ENCODE peak calls at places on chromosomes 3 and 15, in ten cellular contexts. One of them, this sample, is unnamed.

GRCh38 chr3:197317250-197317963 is 19.0 kb upstream of the DLG1 start:
- DNase-seq in NAMALWA: no peak
- DNase-seq in stimulated activated CD4-positive, alpha-beta T cell treated with anti-CD3 and anti-CD28 coated beads, Interleukin-4, amount 100 ng/mL, for 1 hour: no peak
- DNase-seq in cardiac fibroblast: peak
- DNase-seq in H9: no peak
- DNase-seq in endothelial cell of umbilical vein: no peak
- DNase-seq in upper lobe of right lung: no peak
- DNase-seq in AG20443: peak
- DNase-seq in mucosa of gallbladder: no peak
- DNase-seq in MCF 10A: peak
- DNase-seq in this sample: peak

GRCh38 chr3:176202652-176203051 is 994.6 kb downstream of the TBL1XR1 start:
- DNase-seq in mucosa of gallbladder: no peak
- DNase-seq in H9: no peak
- DNase-seq in AG20443: no peak
- DNase-seq in MCF 10A: no peak
- DNase-seq in cardiac fibroblast: no peak
- DNase-seq in upper lobe of right lung: no peak
- DNase-seq in NAMALWA: no peak
- DNase-seq in endothelial cell of umbilical vein: no peak
- DNase-seq in stimulated activated CD4-positive, alpha-beta T cell treated with anti-CD3 and anti-CD28 coated beads, Interleukin-4, amount 100 ng/mL, for 1 hour: no peak
- DNase-seq in this sample: no peak

GRCh38 chr3:183967693-183968092 is 50.0 kb downstream of the ABCC5 start:
- DNase-seq in stimulated activated CD4-positive, alpha-beta T cell treated with anti-CD3 and anti-CD28 coated beads, Interleukin-4, amount 100 ng/mL, for 1 hour: no peak
- DNase-seq in MCF 10A: no peak
- DNase-seq in cardiac fibroblast: no peak
- DNase-seq in H9: no peak
- DNase-seq in AG20443: no peak
- DNase-seq in upper lobe of right lung: no peak
- DNase-seq in endothelial cell of umbilical vein: no peak
- DNase-seq in NAMALWA: no peak
- DNase-seq in mucosa of gallbladder: no peak
- DNase-seq in this sample: no peak

GRCh38 chr3:195159117-195159818 is 111.7 kb downstream of the XXYLT1 start:
- DNase-seq in AG20443: no peak
- DNase-seq in H9: no peak
- DNase-seq in mucosa of gallbladder: no peak
- DNase-seq in upper lobe of right lung: no peak
- DNase-seq in stimulated activated CD4-positive, alpha-beta T cell treated with anti-CD3 and anti-CD28 coated beads, Interleukin-4, amount 100 ng/mL, for 1 hour: no peak
- DNase-seq in cardiac fibroblast: no peak
- DNase-seq in endothelial cell of umbilical vein: no peak
- DNase-seq in MCF 10A: no peak
- DNase-seq in NAMALWA: no peak
- DNase-seq in this sample: no peak

GRCh38 chr3:196219970-196220311 is 3.6 kb downstream of the SLC51A start:
- DNase-seq in AG20443: no peak
- DNase-seq in cardiac fibroblast: no peak
- DNase-seq in upper lobe of right lung: no peak
- DNase-seq in H9: no peak
- DNase-seq in NAMALWA: no peak
- DNase-seq in MCF 10A: no peak
- DNase-seq in stimulated activated CD4-positive, alpha-beta T cell treated with anti-CD3 and anti-CD28 coated beads, Interleukin-4, amount 100 ng/mL, for 1 hour: no peak
- DNase-seq in endothelial cell of umbilical vein: no peak
- DNase-seq in mucosa of gallbladder: no peak
- DNase-seq in this sample: no peak

GRCh38 chr3:33355611-33356010 is 78.4 kb downstream of the FBXL2 start:
- DNase-seq in cardiac fibroblast: peak
- DNase-seq in mucosa of gallbladder: no peak
- DNase-seq in endothelial cell of umbilical vein: peak
- DNase-seq in stimulated activated CD4-positive, alpha-beta T cell treated with anti-CD3 and anti-CD28 coated beads, Interleukin-4, amount 100 ng/mL, for 1 hour: no peak
- DNase-seq in NAMALWA: no peak
- DNase-seq in upper lobe of right lung: no peak
- DNase-seq in MCF 10A: peak
- DNase-seq in AG20443: peak
- DNase-seq in H9: no peak
- DNase-seq in this sample: no peak

GRCh38 chr3:143808999-143809700 is 39.1 kb downstream of the SLC9A9 start:
- DNase-seq in endothelial cell of umbilical vein: no peak
- DNase-seq in stimulated activated CD4-positive, alpha-beta T cell treated with anti-CD3 and anti-CD28 coated beads, Interleukin-4, amount 100 ng/mL, for 1 hour: no peak
- DNase-seq in AG20443: peak
- DNase-seq in MCF 10A: no peak
- DNase-seq in NAMALWA: no peak
- DNase-seq in cardiac fibroblast: peak
- DNase-seq in H9: no peak
- DNase-seq in upper lobe of right lung: no peak
- DNase-seq in mucosa of gallbladder: peak
- DNase-seq in this sample: no peak

GRCh38 chr3:113097821-113098516 is 107.2 kb downstream of the GTPBP8 start:
- DNase-seq in MCF 10A: peak
- DNase-seq in NAMALWA: no peak
- DNase-seq in H9: no peak
- DNase-seq in endothelial cell of umbilical vein: no peak
- DNase-seq in mucosa of gallbladder: no peak
- DNase-seq in stimulated activated CD4-positive, alpha-beta T cell treated with anti-CD3 and anti-CD28 coated beads, Interleukin-4, amount 100 ng/mL, for 1 hour: no peak
- DNase-seq in AG20443: peak
- DNase-seq in cardiac fibroblast: peak
- DNase-seq in upper lobe of right lung: no peak
- DNase-seq in this sample: no peak

GRCh38 chr3:194330579-194330978 is 20.5 kb downstream of the CPN2 start:
- DNase-seq in endothelial cell of umbilical vein: no peak
- DNase-seq in NAMALWA: no peak
- DNase-seq in mucosa of gallbladder: peak
- DNase-seq in upper lobe of right lung: no peak
- DNase-seq in AG20443: peak
- DNase-seq in cardiac fibroblast: peak
- DNase-seq in MCF 10A: peak
- DNase-seq in stimulated activated CD4-positive, alpha-beta T cell treated with anti-CD3 and anti-CD28 coated beads, Interleukin-4, amount 100 ng/mL, for 1 hour: no peak
- DNase-seq in H9: no peak
- DNase-seq in this sample: no peak

GRCh38 chr3:74623261-74623836 is 8.9 kb upstream of the CNTN3 start:
- DNase-seq in H9: no peak
- DNase-seq in upper lobe of right lung: no peak
- DNase-seq in mucosa of gallbladder: no peak
- DNase-seq in MCF 10A: no peak
- DNase-seq in endothelial cell of umbilical vein: no peak
- DNase-seq in AG20443: no peak
- DNase-seq in cardiac fibroblast: no peak
- DNase-seq in NAMALWA: no peak
- DNase-seq in stimulated activated CD4-positive, alpha-beta T cell treated with anti-CD3 and anti-CD28 coated beads, Interleukin-4, amount 100 ng/mL, for 1 hour: no peak
- DNase-seq in this sample: no peak

GRCh38 chr15:25739687-25740121 is 123.4 kb downstream of the ATP10A start:
- DNase-seq in NAMALWA: peak
- DNase-seq in cardiac fibroblast: peak
- DNase-seq in H9: peak
- DNase-seq in upper lobe of right lung: no peak
- DNase-seq in endothelial cell of umbilical vein: no peak
- DNase-seq in mucosa of gallbladder: peak
- DNase-seq in MCF 10A: no peak
- DNase-seq in AG20443: peak
- DNase-seq in stimulated activated CD4-positive, alpha-beta T cell treated with anti-CD3 and anti-CD28 coated beads, Interleukin-4, amount 100 ng/mL, for 1 hour: peak
- DNase-seq in this sample: peak

GRCh38 chr3:169390741-169391300 is 272.7 kb downstream of the MECOM start:
- DNase-seq in cardiac fibroblast: peak
- DNase-seq in mucosa of gallbladder: no peak
- DNase-seq in stimulated activated CD4-positive, alpha-beta T cell treated with anti-CD3 and anti-CD28 coated beads, Interleukin-4, amount 100 ng/mL, for 1 hour: no peak
- DNase-seq in NAMALWA: no peak
- DNase-seq in MCF 10A: no peak
- DNase-seq in H9: no peak
- DNase-seq in AG20443: no peak
- DNase-seq in endothelial cell of umbilical vein: peak
- DNase-seq in upper lobe of right lung: no peak
- DNase-seq in this sample: no peak

GRCh38 chr15:64305261-64305660 is 50.7 kb downstream of the CSNK1G1 start:
- DNase-seq in upper lobe of right lung: no peak
- DNase-seq in mucosa of gallbladder: no peak
- DNase-seq in cardiac fibroblast: no peak
- DNase-seq in NAMALWA: no peak
- DNase-seq in MCF 10A: peak
- DNase-seq in endothelial cell of umbilical vein: no peak
- DNase-seq in AG20443: no peak
- DNase-seq in H9: no peak
- DNase-seq in stimulated activated CD4-positive, alpha-beta T cell treated with anti-CD3 and anti-CD28 coated beads, Interleukin-4, amount 100 ng/mL, for 1 hour: no peak
- DNase-seq in this sample: no peak

GRCh38 chr3:78951546-78951945 is 816.3 kb downstream of the ROBO1 start:
- DNase-seq in upper lobe of right lung: no peak
- DNase-seq in mucosa of gallbladder: no peak
- DNase-seq in endothelial cell of umbilical vein: no peak
- DNase-seq in AG20443: no peak
- DNase-seq in NAMALWA: no peak
- DNase-seq in stimulated activated CD4-positive, alpha-beta T cell treated with anti-CD3 and anti-CD28 coated beads, Interleukin-4, amount 100 ng/mL, for 1 hour: no peak
- DNase-seq in cardiac fibroblast: no peak
- DNase-seq in MCF 10A: no peak
- DNase-seq in H9: no peak
- DNase-seq in this sample: no peak

GRCh38 chr15:44545934-44546802 is 9.2 kb downstream of the EIF3J start:
- DNase-seq in NAMALWA: peak
- DNase-seq in cardiac fibroblast: no peak
- DNase-seq in AG20443: peak
- DNase-seq in mucosa of gallbladder: no peak
- DNase-seq in stimulated activated CD4-positive, alpha-beta T cell treated with anti-CD3 and anti-CD28 coated beads, Interleukin-4, amount 100 ng/mL, for 1 hour: peak
- DNase-seq in endothelial cell of umbilical vein: peak
- DNase-seq in upper lobe of right lung: no peak
- DNase-seq in H9: no peak
- DNase-seq in MCF 10A: peak
- DNase-seq in this sample: no peak

GRCh38 chr3:45647148-45647619 is 42.0 kb upstream of the SACM1L start:
- DNase-seq in upper lobe of right lung: no peak
- DNase-seq in stimulated activated CD4-positive, alpha-beta T cell treated with anti-CD3 and anti-CD28 coated beads, Interleukin-4, amount 100 ng/mL, for 1 hour: no peak
- DNase-seq in H9: no peak
- DNase-seq in mucosa of gallbladder: peak
- DNase-seq in endothelial cell of umbilical vein: peak
- DNase-seq in AG20443: peak
- DNase-seq in NAMALWA: no peak
- DNase-seq in cardiac fibroblast: peak
- DNase-seq in MCF 10A: peak
- DNase-seq in this sample: no peak

GRCh38 chr3:169660709-169661566 is 2.6 kb downstream of the MECOM start:
- DNase-seq in MCF 10A: no peak
- DNase-seq in H9: no peak
- DNase-seq in cardiac fibroblast: peak
- DNase-seq in NAMALWA: no peak
- DNase-seq in endothelial cell of umbilical vein: peak
- DNase-seq in mucosa of gallbladder: no peak
- DNase-seq in AG20443: no peak
- DNase-seq in stimulated activated CD4-positive, alpha-beta T cell treated with anti-CD3 and anti-CD28 coated beads, Interleukin-4, amount 100 ng/mL, for 1 hour: no peak
- DNase-seq in upper lobe of right lung: no peak
- DNase-seq in this sample: no peak

GRCh38 chr15:89533861-89534544 is 37.6 kb upstream of the RHCG start:
- DNase-seq in mucosa of gallbladder: no peak
- DNase-seq in cardiac fibroblast: peak
- DNase-seq in MCF 10A: no peak
- DNase-seq in AG20443: no peak
- DNase-seq in endothelial cell of umbilical vein: no peak
- DNase-seq in H9: no peak
- DNase-seq in upper lobe of right lung: no peak
- DNase-seq in NAMALWA: no peak
- DNase-seq in stimulated activated CD4-positive, alpha-beta T cell treated with anti-CD3 and anti-CD28 coated beads, Interleukin-4, amount 100 ng/mL, for 1 hour: no peak
- DNase-seq in this sample: no peak

GRCh38 chr15:63920504-63921178 is 86.9 kb upstream of the HERC1 start:
- DNase-seq in stimulated activated CD4-positive, alpha-beta T cell treated with anti-CD3 and anti-CD28 coated beads, Interleukin-4, amount 100 ng/mL, for 1 hour: no peak
- DNase-seq in NAMALWA: no peak
- DNase-seq in upper lobe of right lung: no peak
- DNase-seq in cardiac fibroblast: no peak
- DNase-seq in AG20443: no peak
- DNase-seq in mucosa of gallbladder: no peak
- DNase-seq in H9: no peak
- DNase-seq in endothelial cell of umbilical vein: no peak
- DNase-seq in MCF 10A: no peak
- DNase-seq in this sample: no peak

GRCh38 chr3:171160326-171160725 is 133.8 kb upstream of the SLC2A2 start:
- DNase-seq in mucosa of gallbladder: no peak
- DNase-seq in endothelial cell of umbilical vein: no peak
- DNase-seq in upper lobe of right lung: no peak
- DNase-seq in cardiac fibroblast: no peak
- DNase-seq in MCF 10A: peak
- DNase-seq in stimulated activated CD4-positive, alpha-beta T cell treated with anti-CD3 and anti-CD28 coated beads, Interleukin-4, amount 100 ng/mL, for 1 hour: no peak
- DNase-seq in H9: no peak
- DNase-seq in AG20443: no peak
- DNase-seq in NAMALWA: no peak
- DNase-seq in this sample: no peak

GRCh38 chr3:179865876-179866505 is 170.7 kb downstream of the PEX5L start:
- DNase-seq in NAMALWA: no peak
- DNase-seq in stimulated activated CD4-positive, alpha-beta T cell treated with anti-CD3 and anti-CD28 coated beads, Interleukin-4, amount 100 ng/mL, for 1 hour: no peak
- DNase-seq in upper lobe of right lung: no peak
- DNase-seq in MCF 10A: no peak
- DNase-seq in H9: no peak
- DNase-seq in mucosa of gallbladder: no peak
- DNase-seq in cardiac fibroblast: no peak
- DNase-seq in endothelial cell of umbilical vein: no peak
- DNase-seq in AG20443: no peak
- DNase-seq in this sample: no peak

GRCh38 chr15:75197062-75197630 is 4.5 kb upstream of the C15orf39 start:
- DNase-seq in upper lobe of right lung: no peak
- DNase-seq in mucosa of gallbladder: no peak
- DNase-seq in cardiac fibroblast: no peak
- DNase-seq in endothelial cell of umbilical vein: no peak
- DNase-seq in H9: no peak
- DNase-seq in MCF 10A: no peak
- DNase-seq in AG20443: peak
- DNase-seq in NAMALWA: no peak
- DNase-seq in stimulated activated CD4-positive, alpha-beta T cell treated with anti-CD3 and anti-CD28 coated beads, Interleukin-4, amount 100 ng/mL, for 1 hour: no peak
- DNase-seq in this sample: no peak

GRCh38 chr15:90101130-90101968 is 919 bp downstream of the IDH2 start:
- DNase-seq in AG20443: no peak
- DNase-seq in H9: peak
- DNase-seq in mucosa of gallbladder: no peak
- DNase-seq in cardiac fibroblast: peak
- DNase-seq in MCF 10A: no peak
- DNase-seq in upper lobe of right lung: peak
- DNase-seq in stimulated activated CD4-positive, alpha-beta T cell treated with anti-CD3 and anti-CD28 coated beads, Interleukin-4, amount 100 ng/mL, for 1 hour: peak
- DNase-seq in NAMALWA: peak
- DNase-seq in endothelial cell of umbilical vein: peak
- DNase-seq in this sample: no peak

GRCh38 chr3:11385908-11386307 is 113.7 kb downstream of the ATG7 start:
- DNase-seq in NAMALWA: no peak
- DNase-seq in AG20443: no peak
- DNase-seq in endothelial cell of umbilical vein: peak
- DNase-seq in MCF 10A: peak
- DNase-seq in stimulated activated CD4-positive, alpha-beta T cell treated with anti-CD3 and anti-CD28 coated beads, Interleukin-4, amount 100 ng/mL, for 1 hour: no peak
- DNase-seq in H9: no peak
- DNase-seq in cardiac fibroblast: peak
- DNase-seq in upper lobe of right lung: no peak
- DNase-seq in mucosa of gallbladder: no peak
- DNase-seq in this sample: no peak

GRCh38 chr3:160136421-160136820 is 88.8 kb upstream of the C3orf80 start:
- DNase-seq in AG20443: no peak
- DNase-seq in NAMALWA: peak
- DNase-seq in upper lobe of right lung: no peak
- DNase-seq in stimulated activated CD4-positive, alpha-beta T cell treated with anti-CD3 and anti-CD28 coated beads, Interleukin-4, amount 100 ng/mL, for 1 hour: no peak
- DNase-seq in H9: no peak
- DNase-seq in cardiac fibroblast: no peak
- DNase-seq in MCF 10A: no peak
- DNase-seq in endothelial cell of umbilical vein: no peak
- DNase-seq in mucosa of gallbladder: no peak
- DNase-seq in this sample: no peak

GRCh38 chr3:187616307-187616939 is 53.8 kb downstream of the SST start:
- DNase-seq in stimulated activated CD4-positive, alpha-beta T cell treated with anti-CD3 and anti-CD28 coated beads, Interleukin-4, amount 100 ng/mL, for 1 hour: peak
- DNase-seq in AG20443: peak
- DNase-seq in endothelial cell of umbilical vein: peak
- DNase-seq in MCF 10A: peak
- DNase-seq in H9: peak
- DNase-seq in NAMALWA: peak
- DNase-seq in cardiac fibroblast: peak
- DNase-seq in upper lobe of right lung: no peak
- DNase-seq in mucosa of gallbladder: peak
- DNase-seq in this sample: peak

This sample was measured in foreskin melanocyte.